ENCODE peak calls at places on chromosomes 13 and 19, in ten cellular contexts. Y is T follicular helper cell; W is effector CD4-positive, alpha-beta T cell; R is activated T-cell treated with anti-CD3 and anti-CD28 coated beads, Interleukin-2, amount 50 U/mL, for 72 hours; T is Calu3; P is left ventricle myocardium inferior; I is DMS153; U is Right ventricle myocardium superior; N is AG09319; C is AG04449. S is an unnamed sample.

GRCh38 chr13:109836629-109837607 is 50.5 kb upstream of the IRS2 start:
- DNase-seq in Y (no peak), U (no peak), W (no peak), I (peak; percentile 87), R (no peak), C (no peak), T (peak; percentile 12), N (no peak), P (no peak), S (no peak)

GRCh38 chr13:54614729-54615128 is 1586.1 kb downstream of the OLFM4 start:
- DNase-seq in I (peak; percentile 60), U (no peak), R (no peak), W (no peak), P (no peak), N (no peak), C (no peak), Y (no peak), T (no peak), S (no peak)

GRCh38 chr13:24261566-24261965 is 47.8 kb upstream of the C1QTNF9 start:
- DNase-seq in R (no peak), C (no peak), I (no peak), U (no peak), T (no peak), Y (peak; percentile 16), P (no peak), W (no peak), N (no peak), S (no peak)

GRCh38 chr13:108365255-108365654 is 95.7 kb downstream of the TNFSF13B start:
- DNase-seq in I (no peak), N (no peak), R (no peak), U (no peak), P (no peak), C (no peak), Y (no peak), T (no peak), W (no peak), S (no peak)

GRCh38 chr13:73672492-73672891 is 461.7 kb downstream of the KLF12 start:
- DNase-seq in N (no peak), T (no peak), Y (no peak), W (no peak), P (no peak), C (no peak), U (no peak), I (peak; percentile 96), R (no peak), S (no peak)

GRCh38 chr13:23443878-23444277 is 10.4 kb upstream of the SACS start:
- DNase-seq in I (no peak), U (no peak), C (no peak), W (no peak), T (no peak), N (no peak), Y (no peak), R (no peak), P (no peak), S (no peak)

GRCh38 chr13:23411706-23412105 is 21.8 kb downstream of the SACS start:
- DNase-seq in W (no peak), R (no peak), I (no peak), Y (no peak), T (no peak), U (no peak), C (no peak), N (no peak), P (no peak), S (no peak)

GRCh38 chr19:5292453-5292842 is 48.2 kb downstream of the PTPRS start:
- DNase-seq in I (no peak), P (no peak), U (peak; percentile 68), C (no peak), N (no peak), Y (no peak), T (no peak), W (no peak), R (peak; percentile 11), S (no peak)

GRCh38 chr19:35015576-35016351 is 14.5 kb upstream of the SCN1B start:
- DNase-seq in W (no peak), P (no peak), C (no peak), I (no peak), R (no peak), N (no peak), U (no peak), T (no peak), Y (no peak), S (no peak)

GRCh38 chr13:75279834-75280369 is 202.1 kb downstream of the TBC1D4 start:
- DNase-seq in R (no peak), N (no peak), T (no peak), Y (no peak), U (no peak), C (no peak), I (no peak), W (no peak), P (no peak), S (no peak)

GRCh38 chr13:48069573-48069972 is 25.3 kb downstream of the MED4 start:
- DNase-seq in R (no peak), T (no peak), Y (no peak), N (no peak), P (no peak), W (no peak), C (no peak), I (no peak), U (no peak), S (no peak)

GRCh38 chr19:8311461-8312260 is 3.5 kb upstream of the CD320 start:
- DNase-seq in W (no peak), I (no peak), N (no peak), R (no peak), Y (no peak), C (no peak), U (peak; percentile 70), T (no peak), P (peak; percentile 47), S (peak; percentile 74)

GRCh38 chr19:34432797-34433196 is 4.6 kb downstream of the UBA2 start:
- DNase-seq in W (no peak), R (no peak), U (no peak), C (no peak), Y (no peak), I (no peak), P (peak; percentile 33), T (no peak), N (no peak), S (no peak)

GRCh38 chr13:42645717-42646116 is 71.8 kb downstream of the TNFSF11 start:
- DNase-seq in C (no peak), W (no peak), P (no peak), I (no peak), R (no peak), Y (no peak), U (no peak), T (no peak), N (no peak), S (no peak)

GRCh38 chr13:36919833-36920611 is at the start of gene SMAD9:
- DNase-seq in I (peak; percentile 24), P (peak; percentile 83), C (no peak), R (peak; percentile 36), W (no peak), Y (no peak), N (no peak), U (peak; percentile 89), T (peak; percentile 55), S (no peak)

GRCh38 chr19:54312436-54313362 is at the start of gene LILRA5:
- DNase-seq in U (peak; percentile 73), R (no peak), C (no peak), T (no peak), N (no peak), Y (no peak), W (no peak), P (peak; percentile 50), I (no peak), S (no peak)

GRCh38 chr13:31790992-31791391 is 51.7 kb downstream of the RXFP2 start:
- DNase-seq in N (no peak), P (no peak), R (no peak), W (no peak), U (no peak), T (no peak), I (no peak), C (no peak), Y (no peak), S (no peak)

GRCh38 chr13:21014666-21015170 is 46.7 kb downstream of the LATS2 start:
- DNase-seq in N (peak; percentile 80), C (peak; percentile 21), I (no peak), R (no peak), T (no peak), W (no peak), P (peak; percentile 66), U (peak; percentile 75), Y (no peak), S (peak; percentile 65)

S was measured in PC-9.